ENCODE peak calls at places on chromosomes 5 and 9, in eight cellular contexts. D is CD4-positive, alpha-beta T cell; Y is CD4-positive, CD25-positive, alpha-beta regulatory T cell; R is left ventricle myocardium superior; W is EH; X is neuronal stem cell; M is OCI-LY7; S is H9. K is an unnamed sample.
A peak's percentile ranks its signal among the peaks of the same experiment; 100 is the strongest.

GRCh38 chr9:127161081-127161621 is 38.7 kb upstream of the ANGPTL2 start:
- DNase-seq in M (no peak), R (no peak), X (no peak), W (no peak), Y (no peak), D (no peak), S (peak; percentile 18), K (no peak)

GRCh38 chr5:138466900-138467710 is 1.8 kb downstream of the EGR1 start:
- DNase-seq in Y (peak; percentile 18), M (no peak), W (peak; percentile 30), D (no peak), S (no peak), R (peak; percentile 43), X (no peak), K (no peak)

GRCh38 chr5:53479656-53480473 is 564 bp upstream of the FST start:
- DNase-seq in Y (no peak), X (peak; percentile 61), D (no peak), W (peak; percentile 58), M (no peak), S (peak; percentile 57), R (peak; percentile 80), K (peak; percentile 66)

GRCh38 chr9:89284076-89284475 is 26.9 kb upstream of the CKS2 start:
- DNase-seq in D (no peak), Y (no peak), W (no peak), M (no peak), X (no peak), S (no peak), R (no peak), K (no peak)

GRCh38 chr9:130461218-130461630 is 16.5 kb downstream of the ASS1 start:
- DNase-seq in Y (peak; percentile 53), D (peak; percentile 65), S (peak; percentile 81), X (peak; percentile 81), W (peak; percentile 54), R (peak; percentile 83), M (peak; percentile 66), K (peak; percentile 83)

GRCh38 chr9:97560154-97560553 is 58.7 kb downstream of the TMOD1 start:
- DNase-seq in W (no peak), D (no peak), M (no peak), Y (no peak), S (no peak), X (no peak), R (no peak), K (no peak)

GRCh38 chr5:65394078-65394477 is 87.6 kb downstream of the ADAMTS6 start:
- DNase-seq in Y (no peak), W (peak; percentile 96), D (no peak), X (no peak), R (peak; percentile 51), M (no peak), S (no peak), K (peak; percentile 54)

GRCh38 chr5:6819521-6819920 is 106.3 kb downstream of the TENT4A start:
- DNase-seq in D (no peak), Y (no peak), M (no peak), W (no peak), S (no peak), R (no peak), X (peak; percentile 27), K (no peak)

GRCh38 chr9:132356276-132356924 is 1.6 kb upstream of the SETX start:
- DNase-seq in W (no peak), D (no peak), M (no peak), R (no peak), S (no peak), X (no peak), Y (no peak), K (no peak)

GRCh38 chr9:15220658-15221310 is 86.2 kb downstream of the TTC39B start:
- DNase-seq in M (no peak), Y (no peak), R (no peak), X (no peak), W (peak; percentile 81), S (no peak), D (no peak), K (no peak)

GRCh38 chr5:178112545-178112944 is 787 bp upstream of the N4BP3 start:
- DNase-seq in D (no peak), S (no peak), X (no peak), R (no peak), M (no peak), W (no peak), Y (no peak), K (no peak)

GRCh38 chr5:131877873-131878272 is 67.6 kb downstream of the MEIKIN start:
- DNase-seq in W (no peak), S (no peak), Y (no peak), D (no peak), M (no peak), X (no peak), R (no peak), K (no peak)

GRCh38 chr9:33393581-33393980 is 8.8 kb downstream of the AQP7 start:
- DNase-seq in S (no peak), D (no peak), M (no peak), X (no peak), W (no peak), R (peak; percentile 79), Y (no peak), K (peak; percentile 34)

GRCh38 chr5:115351356-115352195 is 55.1 kb upstream of the CCDC112 start:
- DNase-seq in D (no peak), S (no peak), Y (no peak), X (no peak), R (no peak), W (peak; percentile 55), M (no peak), K (no peak)

GRCh38 chr5:74866653-74867162 is 521 bp upstream of the FAM169A start:
- DNase-seq in W (no peak), R (no peak), X (peak; percentile 55), M (no peak), S (peak; percentile 61), Y (no peak), D (no peak), K (no peak)

GRCh38 chr5:176650354-176650884 is 3.1 kb downstream of the TSPAN17 start:
- DNase-seq in D (no peak), S (peak; percentile 57), Y (no peak), R (no peak), X (no peak), M (no peak), W (peak; percentile 27), K (no peak)

GRCh38 chr5:134533115-134533815 is 7.8 kb downstream of the JADE2 start:
- DNase-seq in W (peak; percentile 38), M (no peak), D (no peak), X (no peak), R (peak; percentile 80), S (no peak), Y (no peak), K (peak; percentile 87)

GRCh38 chr5:161545701-161546462 is 643 bp downstream of the GABRB2 start:
- DNase-seq in W (no peak), D (no peak), M (peak; percentile 42), X (peak; percentile 6), R (no peak), Y (no peak), S (no peak), K (no peak)

GRCh38 chr5:81842795-81843377 is 92.0 kb upstream of the SSBP2 start:
- DNase-seq in S (no peak), R (no peak), X (no peak), M (no peak), Y (no peak), W (no peak), D (no peak), K (no peak)

GRCh38 chr5:180950291-180950949 is 38.2 kb upstream of the BTNL3 start:
- DNase-seq in S (no peak), W (peak; percentile 1), Y (no peak), R (no peak), D (no peak), X (no peak), M (no peak), K (no peak)

GRCh38 chr9:35193762-35194161 is 32.0 kb downstream of the UNC13B start:
- DNase-seq in Y (no peak), M (peak; percentile 2), S (no peak), R (no peak), D (no peak), W (peak; percentile 3), X (no peak), K (no peak)

GRCh38 chr5:149126898-149127297 is 14.4 kb upstream of the ABLIM3 start:
- DNase-seq in X (no peak), M (no peak), D (no peak), W (no peak), S (no peak), R (no peak), Y (no peak), K (no peak)

GRCh38 chr9:89649045-89649691 is 44.4 kb downstream of the GADD45G start:
- DNase-seq in W (no peak), M (no peak), X (no peak), R (no peak), S (no peak), D (no peak), Y (no peak), K (no peak)

GRCh38 chr9:33331411-33331891 is 41.1 kb downstream of the NFX1 start:
- DNase-seq in Y (no peak), R (no peak), S (no peak), D (no peak), W (peak; percentile 58), X (no peak), M (no peak), K (no peak)

GRCh38 chr5:171953860-171954701 is 52.4 kb downstream of the FBXW11 start:
- DNase-seq in S (no peak), M (no peak), D (no peak), X (no peak), Y (no peak), R (no peak), W (peak; percentile 78), K (no peak)

GRCh38 chr9:113623851-113624485 is 160.4 kb downstream of the RGS3 start:
- DNase-seq in M (no peak), R (no peak), W (no peak), X (no peak), D (no peak), Y (no peak), S (peak; percentile 23), K (no peak)

GRCh38 chr5:133052317-133053175 is 733 bp downstream of the HSPA4 start:
- DNase-seq in W (peak; percentile 67), Y (peak; percentile 43), D (peak; percentile 14), R (peak; percentile 78), M (peak; percentile 75), X (no peak), S (peak; percentile 50), K (peak; percentile 64)

GRCh38 chr5:163305655-163306054 is 131.7 kb upstream of the CCNG1 start:
- DNase-seq in M (no peak), D (no peak), R (no peak), Y (no peak), S (no peak), X (no peak), W (no peak), K (no peak)

GRCh38 chr9:24245988-24246387 is 299.7 kb downstream of the IZUMO3 start:
- DNase-seq in X (no peak), Y (no peak), S (no peak), D (no peak), W (peak; percentile 1), M (peak; percentile 32), R (no peak), K (no peak)